ENCODE peak calls at places on chromosomes 7 and 10, in five cellular contexts. V is ovary, J is right lobe of liver, C is cardiac muscle cell, Y is neural progenitor cell. G is an unnamed sample.

GRCh38 chr7:47664650-47665049 is 82.7 kb upstream of the TNS3 start:
- DNase-seq in V (no peak), C (no peak), Y (no peak), J (no peak), G (no peak)

GRCh38 chr10:46312953-46313352 is 26.2 kb downstream of the ANTXRL start:
- DNase-seq in Y (no peak), C (no peak), V (no peak), J (no peak), G (no peak)

GRCh38 chr7:121620953-121621606 is 225.0 kb upstream of the FAM3C start:
- DNase-seq in V (no peak), J (no peak), Y (peak; percentile 70), C (no peak), G (no peak)

GRCh38 chr7:149495785-149496641 is 1.6 kb downstream of the ZNF746 start:
- DNase-seq in V (peak; percentile 84), C (peak; percentile 88), J (peak; percentile 79), Y (no peak), G (peak; percentile 77)

GRCh38 chr10:117186832-117187615 is 10.3 kb upstream of the KCNK18 start:
- DNase-seq in V (no peak), J (no peak), Y (no peak), C (no peak), G (peak; percentile 73)

GRCh38 chr10:117226813-117227451 is 14.0 kb upstream of the SLC18A2 start:
- DNase-seq in Y (peak; percentile 53), C (peak; percentile 52), J (no peak), V (peak; percentile 58), G (peak; percentile 81)

GRCh38 chr10:6659451-6659850 is 79.4 kb upstream of the PRKCQ start:
- DNase-seq in C (peak; percentile 4), V (no peak), J (no peak), Y (no peak), G (no peak)

GRCh38 chr7:132145466-132145865 is 430.8 kb downstream of the PLXNA4 start:
- DNase-seq in J (no peak), C (peak; percentile 85), Y (peak; percentile 56), V (no peak), G (peak; percentile 97)

DNA sequence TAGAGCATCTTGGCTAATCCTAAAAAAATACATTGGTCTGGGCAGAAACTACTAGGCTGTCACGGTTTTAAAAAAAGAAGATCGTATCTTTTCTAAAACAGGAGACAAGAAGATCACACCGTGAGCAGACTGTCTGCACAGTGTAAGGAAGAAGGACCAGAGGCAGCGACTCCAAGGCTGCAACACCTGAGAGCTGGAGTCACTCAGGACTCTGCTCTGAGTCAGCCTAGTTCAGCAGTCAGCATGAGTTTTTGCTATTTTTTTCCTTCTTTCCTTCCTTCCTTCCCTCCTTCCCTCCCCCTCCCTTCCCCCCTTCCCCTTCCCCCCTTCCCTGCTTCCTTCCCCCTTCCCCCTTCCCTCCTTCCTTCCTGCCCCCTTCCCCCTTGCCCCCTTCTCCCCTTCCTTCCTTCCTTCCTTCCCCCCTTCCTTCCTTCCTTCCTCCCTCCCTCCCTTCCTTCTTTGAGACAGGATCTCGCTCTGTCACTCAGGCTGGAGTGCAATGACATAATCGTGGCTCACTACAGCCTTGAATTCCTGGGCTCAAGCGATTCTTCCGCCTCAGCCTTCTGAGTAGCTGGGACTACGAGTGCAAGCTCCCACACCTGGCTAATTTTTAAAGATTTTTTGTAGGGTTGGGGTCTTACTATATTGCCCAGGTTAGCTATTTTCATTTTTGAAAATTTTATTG is 24.4 kb downstream of the BAG3 start:
- DNase-seq in Y (no peak), V (no peak), C (no peak), J (no peak), G (no peak)
- H3K4me1 ChIP-seq in Y (peaks cover 8% of the 10 kb centered on the region), V (peaks cover 1% of the 10 kb centered on the region), C (no peaks in the 10 kb centered on the region), J (no peaks in the 10 kb centered on the region), G (peaks cover 35% of the 10 kb centered on the region)

DNA sequence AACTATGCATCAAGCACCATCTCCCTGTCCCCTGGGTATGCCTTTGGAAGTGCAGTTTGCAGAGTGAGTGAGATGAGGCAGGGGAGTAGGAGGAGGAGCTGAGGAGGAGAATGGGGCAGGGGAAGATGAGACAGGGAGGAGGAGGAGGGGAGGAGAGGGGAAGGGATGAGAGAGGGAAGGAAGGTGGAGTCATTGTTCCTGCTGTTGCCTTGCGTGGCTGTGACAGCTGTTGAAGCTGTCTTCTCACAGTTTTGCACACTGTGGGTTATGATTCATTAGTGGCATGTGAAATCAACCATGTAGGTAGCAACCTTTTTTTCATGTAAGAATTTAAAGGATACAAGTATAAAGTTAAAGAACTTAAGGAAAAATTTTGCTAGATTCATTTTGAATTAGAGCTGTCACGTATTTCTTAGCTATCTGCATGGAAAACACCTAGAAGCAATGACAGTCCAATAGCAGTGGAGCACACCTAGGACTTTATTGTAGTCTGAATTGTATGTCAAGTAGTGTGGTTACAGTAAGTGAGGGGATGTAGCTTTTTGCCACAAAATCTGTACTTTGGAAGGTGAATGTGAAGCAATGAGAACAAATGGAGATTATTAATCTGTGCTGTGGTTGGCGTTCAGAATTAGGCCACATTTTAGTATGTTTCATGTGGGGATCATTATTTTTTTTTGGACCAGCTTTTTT is 21.7 kb downstream of the CCM2 start:
- DNase-seq in Y (no peak), J (no peak), V (no peak), C (peak; percentile 25), G (peak; percentile 64)
- H3K4me1 ChIP-seq in Y (no peaks in the 10 kb centered on the region), J (no peaks in the 10 kb centered on the region), V (no peaks in the 10 kb centered on the region), C (no peaks in the 10 kb centered on the region), G (peaks cover under 1% of the 10 kb centered on the region)

DNA sequence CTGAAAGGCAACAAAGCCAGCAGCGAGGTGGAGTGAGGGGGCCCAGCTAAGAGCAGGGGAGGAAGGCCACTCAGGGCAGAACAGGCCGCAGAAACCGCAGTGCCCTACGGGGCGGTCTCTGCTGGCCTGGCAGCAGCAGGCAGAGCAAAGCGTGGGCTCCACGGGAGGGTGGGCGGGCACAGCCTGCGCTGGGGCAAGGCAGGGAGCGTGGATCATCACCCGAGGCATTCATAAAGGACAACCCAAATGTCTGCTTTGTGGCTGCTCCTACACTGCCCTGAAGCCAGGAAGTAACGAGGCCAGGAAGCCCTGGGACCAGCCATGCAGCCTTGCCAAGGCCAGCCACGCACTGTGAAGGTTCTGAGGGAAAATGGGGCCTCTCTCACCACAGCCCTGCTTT is 127.5 kb downstream of the MAD1L1 start:
- DNase-seq in Y (no peak), J (no peak), C (no peak), V (no peak), G (no peak)
- H3K4me1 ChIP-seq in Y (peaks cover 60% of the 10 kb centered on the region), J (no peaks in the 10 kb centered on the region), C (peaks cover 6% of the 10 kb centered on the region), V (peaks cover 21% of the 10 kb centered on the region), G (peaks cover 16% of the 10 kb centered on the region)

DNA sequence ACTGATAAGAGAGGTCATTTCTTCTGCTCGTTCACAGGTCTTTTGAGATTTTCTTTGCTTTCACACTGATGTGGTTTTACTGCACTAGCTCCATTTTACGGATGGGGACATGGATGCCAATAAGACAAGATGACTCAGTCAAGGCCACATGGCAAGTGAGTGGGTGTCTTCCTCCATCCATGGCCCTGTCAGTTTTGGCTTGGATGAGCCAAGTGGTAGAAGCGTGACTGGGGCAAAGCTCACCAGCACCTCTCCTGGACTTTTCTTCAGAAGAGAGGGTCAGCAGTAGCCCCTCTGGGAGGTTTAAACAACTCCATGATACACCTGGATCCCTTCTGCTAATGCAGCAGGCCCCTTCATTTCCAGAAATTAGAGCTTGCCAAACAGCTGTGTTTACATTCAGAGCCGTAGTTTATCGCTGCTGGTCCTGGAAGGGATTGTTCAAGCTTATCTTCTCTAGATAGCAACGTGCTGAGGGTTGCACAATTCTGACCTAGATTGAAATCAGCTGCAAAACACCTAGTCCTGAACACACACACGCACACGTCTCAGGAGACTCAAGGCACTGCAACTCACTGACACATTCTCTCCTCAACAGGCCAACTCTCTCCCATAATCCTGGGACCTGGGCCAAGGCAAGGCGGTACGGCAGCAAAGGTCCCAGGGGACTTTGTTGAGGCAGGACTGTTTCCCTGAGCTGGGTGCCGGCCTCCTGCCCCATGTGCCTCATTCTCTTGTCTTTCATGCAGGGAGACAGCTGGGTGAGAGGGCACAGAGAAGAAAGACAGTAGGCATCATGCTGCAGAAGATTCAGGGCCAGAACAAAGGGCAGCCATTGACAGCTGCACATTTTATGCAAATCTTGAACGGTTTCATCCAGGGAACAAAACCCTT is 14.2 kb upstream of the PDCD4 start:
- DNase-seq in V (peak; percentile 58), J (peak; percentile 83), C (peak; percentile 78), Y (no peak), G (peak; percentile 33)
- H3K4me1 ChIP-seq in V (peaks cover 18% of the 10 kb centered on the region), J (no peaks in the 10 kb centered on the region), C (peaks cover 19% of the 10 kb centered on the region), Y (no peaks in the 10 kb centered on the region), G (peaks cover 13% of the 10 kb centered on the region)